ENCODE peak calls at places on chromosome 11, in seven cellular contexts. O, K, N, G, I, P and L are unnamed samples.

GRCh38 chr11:118872403-118872821 is 11.3 kb upstream of the CXCR5 start:
- DNase-seq in O (no peak), K (no peak), N (peak), G (peak), I (no peak), P (no peak), L (no peak)

GRCh38 chr11:43130616-43131015 is 181.2 kb upstream of the API5 start:
- DNase-seq in O (no peak), K (peak), N (no peak), G (no peak), I (no peak), P (no peak), L (no peak)

GRCh38 chr11:123518496-123519054 is 88.5 kb downstream of the GRAMD1B start:
- DNase-seq in O (no peak), K (no peak), N (no peak), G (no peak), I (no peak), P (no peak), L (no peak)

GRCh38 chr11:81700061-81700460 is 1033.6 kb downstream of the FAM181B start:
- DNase-seq in O (no peak), K (no peak), N (no peak), G (no peak), I (no peak), P (no peak), L (no peak)

GRCh38 chr11:113874920-113875413 is 405 bp downstream of the USP28 start:
- DNase-seq in O (no peak), K (peak), N (no peak), G (no peak), I (peak), P (no peak), L (no peak)

GRCh38 chr11:121575250-121575962 is 122.6 kb upstream of the SORL1-AS1 start:
- DNase-seq in O (peak), K (no peak), N (peak), G (peak), I (peak), P (peak), L (no peak)

GRCh38 chr11:92451081-92451480 is 226.5 kb downstream of the FAT3 start:
- DNase-seq in O (no peak), K (no peak), N (no peak), G (no peak), I (no peak), P (no peak), L (no peak)

GRCh38 chr11:20022363-20023081 is 137.8 kb downstream of the DBX1 start:
- DNase-seq in O (no peak), K (peak), N (no peak), G (no peak), I (no peak), P (no peak), L (no peak)

GRCh38 chr11:113103932-113104331 is 142.7 kb downstream of the NCAM1 start:
- DNase-seq in O (no peak), K (no peak), N (no peak), G (no peak), I (no peak), P (no peak), L (no peak)

DNA sequence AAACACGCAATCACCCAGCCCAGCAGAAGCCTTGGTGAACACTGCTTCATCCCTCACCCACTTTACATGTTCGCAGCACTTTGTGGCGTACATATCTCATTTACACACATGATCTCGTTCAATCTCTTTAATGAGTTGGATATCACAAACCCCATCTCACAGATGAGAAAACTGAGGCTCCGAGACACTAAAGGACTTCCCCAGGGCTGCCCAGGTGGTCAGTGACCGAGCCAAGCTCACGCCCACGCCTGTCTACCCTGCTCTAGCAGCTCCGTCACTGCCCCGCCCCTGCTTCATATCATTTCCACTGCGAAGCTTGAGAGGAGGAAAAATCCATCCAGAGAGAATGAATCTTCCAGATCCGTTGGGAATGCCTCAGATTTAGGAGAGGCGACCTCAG is 11.8 kb upstream of the DSCAML1 start:
- DNase-seq in O (no peak), K (no peak), N (peak), G (peak), I (no peak), P (no peak), L (no peak)
- H3K27ac ChIP-seq in O (no peak), K (no peak), N (no peak), G (peak), I (no peak), P (no peak), L (no peak)

GRCh38 chr11:44729065-44729464 is 2.3 kb downstream of the TSPAN18 start:
- DNase-seq in O (no peak), K (peak), N (no peak), G (no peak), I (no peak), P (no peak), L (no peak)

GRCh38 chr11:44729718-44730117 is 3.0 kb downstream of the TSPAN18 start:
- DNase-seq in O (no peak), K (no peak), N (no peak), G (no peak), I (no peak), P (no peak), L (no peak)

GRCh38 chr11:44727373-44728084 is 767 bp downstream of the TSPAN18 start:
- DNase-seq in O (peak), K (peak), N (peak), G (peak), I (peak), P (peak), L (peak)

GRCh38 chr11:44728085-44728410 is 1.3 kb downstream of the TSPAN18 start:
- DNase-seq in O (no peak), K (no peak), N (no peak), G (no peak), I (no peak), P (no peak), L (no peak)

GRCh38 chr11:44728491-44728910 is 1.7 kb downstream of the TSPAN18 start:
- DNase-seq in O (no peak), K (peak), N (no peak), G (no peak), I (no peak), P (no peak), L (no peak)
- H3K4me3 ChIP-seq in O (peak), K (peak), N (peak), G (peak), I (peak), P (no peak), L (no peak)

GRCh38 chr11:82906931-82907330 is 5.4 kb downstream of the DDIAS start:
- DNase-seq in O (no peak), K (no peak), N (no peak), G (no peak), I (no peak), P (no peak), L (no peak)
- H3K27ac ChIP-seq in O (no peak), K (no peak), N (no peak), G (no peak), I (no peak), P (no peak), L (no peak)

GRCh38 chr11:67057410-67057757 is 737 bp downstream of the RHOD start:
- DNase-seq in O (no peak), K (no peak), N (no peak), G (no peak), I (no peak), P (no peak), L (no peak)
- H3K4me3 ChIP-seq in O (peak), K (peak), N (no peak), G (no peak), I (peak), P (peak), L (peak)

GRCh38 chr11:35945137-35945518 is 1.3 kb downstream of the LDLRAD3 start:
- DNase-seq in O (no peak), K (no peak), N (no peak), G (no peak), I (no peak), P (no peak), L (no peak)

GRCh38 chr11:35943761-35944502 is at the start of gene LDLRAD3:
- DNase-seq in O (peak), K (peak), N (peak), G (peak), I (no peak), P (peak), L (peak)

GRCh38 chr11:35946766-35947165 is 2.9 kb downstream of the LDLRAD3 start:
- DNase-seq in O (no peak), K (no peak), N (no peak), G (no peak), I (no peak), P (no peak), L (no peak)

GRCh38 chr11:35943294-35943693 is 568 bp upstream of the LDLRAD3 start:
- DNase-seq in O (no peak), K (no peak), N (no peak), G (no peak), I (no peak), P (no peak), L (no peak)

GRCh38 chr11:35944503-35945136 is 758 bp downstream of the LDLRAD3 start:
- DNase-seq in O (peak), K (peak), N (no peak), G (no peak), I (no peak), P (no peak), L (no peak)
- H3K27ac ChIP-seq in O (no peak), K (no peak), N (peak), G (peak), I (peak), P (no peak), L (peak)

DNA sequence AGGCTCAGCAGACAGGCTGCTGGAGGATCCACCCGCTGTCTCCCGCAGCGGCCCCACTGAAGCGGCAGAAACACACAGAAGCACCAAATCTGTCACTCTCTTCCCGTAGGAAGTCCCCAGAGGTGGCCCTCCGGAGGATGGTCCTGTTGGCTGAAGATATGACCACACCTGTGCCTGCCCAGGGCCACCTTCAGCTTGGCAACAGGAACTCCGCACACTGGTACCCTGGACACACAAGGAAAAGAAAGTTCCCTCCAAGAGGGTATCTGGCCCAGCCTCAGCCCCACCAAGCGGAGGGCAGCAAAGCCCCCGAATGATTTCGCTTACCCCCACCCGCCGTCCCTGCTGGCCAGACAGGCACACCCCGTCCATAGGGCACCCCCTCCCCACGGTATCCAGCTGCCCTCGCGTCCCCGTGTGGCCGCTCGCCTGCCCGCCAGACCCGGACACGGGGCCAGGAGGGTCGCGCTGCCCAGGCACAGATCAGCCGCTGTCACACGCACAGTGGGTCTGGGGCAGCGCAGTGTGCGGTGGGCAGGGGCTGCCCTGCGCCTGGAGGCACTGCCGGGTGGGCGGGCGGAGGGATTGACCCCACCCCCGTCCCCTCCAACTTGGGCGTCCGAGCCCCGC is 7.0 kb downstream of the RASSF7 start:
- DNase-seq in O (no peak), K (no peak), N (peak), G (no peak), I (no peak), P (no peak), L (no peak)
- H3K4me3 ChIP-seq in O (peak), K (peak), N (peak), G (peak), I (peak), P (peak), L (peak)